ENCODE peak calls at places on chromosomes 1 and 21, in seven cellular contexts. One of them, this sample, is unnamed.

GRCh38 chr1:225845097-225845496 is 35.2 kb downstream of the EPHX1 start:
- DNase-seq in endothelial cell of umbilical vein: no peak
- DNase-seq in uterus: no peak
- DNase-seq in neural progenitor cell: no peak
- DNase-seq in H9: no peak
- DNase-seq in heart right ventricle: no peak
- DNase-seq in right lobe of liver: peak; percentile 57
- DNase-seq in this sample: no peak

GRCh38 chr1:76066390-76066789 is 8.2 kb upstream of the ST6GALNAC3 start:
- DNase-seq in endothelial cell of umbilical vein: peak; percentile 39
- DNase-seq in uterus: no peak
- DNase-seq in neural progenitor cell: no peak
- DNase-seq in H9: no peak
- DNase-seq in heart right ventricle: no peak
- DNase-seq in right lobe of liver: no peak
- DNase-seq in this sample: no peak

GRCh38 chr1:111602974-111603373 is 16.6 kb upstream of the RAP1A start:
- DNase-seq in endothelial cell of umbilical vein: no peak
- DNase-seq in uterus: no peak
- DNase-seq in neural progenitor cell: no peak
- DNase-seq in H9: no peak
- DNase-seq in heart right ventricle: no peak
- DNase-seq in right lobe of liver: no peak
- DNase-seq in this sample: peak; percentile 56

GRCh38 chr1:21894034-21894881 is 42.9 kb downstream of the HSPG2 start:
- DNase-seq in endothelial cell of umbilical vein: no peak
- DNase-seq in uterus: no peak
- DNase-seq in neural progenitor cell: no peak
- DNase-seq in H9: no peak
- DNase-seq in heart right ventricle: peak; percentile 60
- DNase-seq in right lobe of liver: peak; percentile 53
- DNase-seq in this sample: no peak

GRCh38 chr1:215636258-215636965 is 69.3 kb downstream of the KCTD3 start:
- DNase-seq in endothelial cell of umbilical vein: no peak
- DNase-seq in uterus: no peak
- DNase-seq in neural progenitor cell: no peak
- DNase-seq in H9: no peak
- DNase-seq in heart right ventricle: no peak
- DNase-seq in right lobe of liver: no peak
- DNase-seq in this sample: no peak

GRCh38 chr1:203296456-203297073 is 8.8 kb upstream of the BTG2 start:
- DNase-seq in endothelial cell of umbilical vein: no peak
- DNase-seq in uterus: peak; percentile 62
- DNase-seq in neural progenitor cell: no peak
- DNase-seq in H9: no peak
- DNase-seq in heart right ventricle: no peak
- DNase-seq in right lobe of liver: no peak
- DNase-seq in this sample: no peak

GRCh38 chr1:58067082-58067481 is 479.4 kb downstream of the OMA1 start:
- DNase-seq in endothelial cell of umbilical vein: no peak
- DNase-seq in uterus: no peak
- DNase-seq in neural progenitor cell: peak; percentile 12
- DNase-seq in H9: no peak
- DNase-seq in heart right ventricle: no peak
- DNase-seq in right lobe of liver: no peak
- DNase-seq in this sample: no peak

GRCh38 chr1:60132985-60133673 is 59.6 kb upstream of the C1orf87 start:
- DNase-seq in endothelial cell of umbilical vein: peak; percentile 50
- DNase-seq in uterus: no peak
- DNase-seq in neural progenitor cell: no peak
- DNase-seq in H9: no peak
- DNase-seq in heart right ventricle: no peak
- DNase-seq in right lobe of liver: no peak
- DNase-seq in this sample: no peak

GRCh38 chr1:175150596-175151319 is 41.8 kb downstream of the KIAA0040 start:
- DNase-seq in endothelial cell of umbilical vein: no peak
- DNase-seq in uterus: no peak
- DNase-seq in neural progenitor cell: no peak
- DNase-seq in H9: peak; percentile 42
- DNase-seq in heart right ventricle: no peak
- DNase-seq in right lobe of liver: no peak
- DNase-seq in this sample: no peak

GRCh38 chr1:235425357-235425756 is 58.1 kb downstream of the TBCE start:
- DNase-seq in endothelial cell of umbilical vein: no peak
- DNase-seq in uterus: no peak
- DNase-seq in neural progenitor cell: no peak
- DNase-seq in H9: no peak
- DNase-seq in heart right ventricle: no peak
- DNase-seq in right lobe of liver: no peak
- DNase-seq in this sample: no peak

GRCh38 chr1:58996341-58997059 is 212.7 kb upstream of the JUN start:
- DNase-seq in endothelial cell of umbilical vein: no peak
- DNase-seq in uterus: no peak
- DNase-seq in neural progenitor cell: no peak
- DNase-seq in H9: no peak
- DNase-seq in heart right ventricle: no peak
- DNase-seq in right lobe of liver: no peak
- DNase-seq in this sample: no peak

GRCh38 chr21:25809013-25809412 is 74.2 kb downstream of the GABPA start:
- DNase-seq in endothelial cell of umbilical vein: no peak
- DNase-seq in uterus: no peak
- DNase-seq in neural progenitor cell: no peak
- DNase-seq in H9: no peak
- DNase-seq in heart right ventricle: no peak
- DNase-seq in right lobe of liver: no peak
- DNase-seq in this sample: no peak

GRCh38 chr1:9275161-9275560 is 17.5 kb upstream of the SPSB1 start:
- DNase-seq in endothelial cell of umbilical vein: no peak
- DNase-seq in uterus: no peak
- DNase-seq in neural progenitor cell: no peak
- DNase-seq in H9: no peak
- DNase-seq in heart right ventricle: no peak
- DNase-seq in right lobe of liver: no peak
- DNase-seq in this sample: no peak

GRCh38 chr1:185265314-185265713 is 51.7 kb downstream of the IVNS1ABP start:
- DNase-seq in endothelial cell of umbilical vein: no peak
- DNase-seq in uterus: no peak
- DNase-seq in neural progenitor cell: no peak
- DNase-seq in H9: no peak
- DNase-seq in heart right ventricle: no peak
- DNase-seq in right lobe of liver: no peak
- DNase-seq in this sample: no peak

GRCh38 chr1:37056201-37056764 is 22.0 kb upstream of the GRIK3 start:
- DNase-seq in endothelial cell of umbilical vein: no peak
- DNase-seq in uterus: no peak
- DNase-seq in neural progenitor cell: peak; percentile 32
- DNase-seq in H9: peak; percentile 48
- DNase-seq in heart right ventricle: no peak
- DNase-seq in right lobe of liver: no peak
- DNase-seq in this sample: no peak

GRCh38 chr1:205335692-205336091 is 14.1 kb upstream of the NUAK2 start:
- DNase-seq in endothelial cell of umbilical vein: peak; percentile 85
- DNase-seq in uterus: peak; percentile 57
- DNase-seq in neural progenitor cell: peak; percentile 91
- DNase-seq in H9: peak; percentile 90
- DNase-seq in heart right ventricle: peak; percentile 69
- DNase-seq in right lobe of liver: peak; percentile 87
- DNase-seq in this sample: peak; percentile 77

GRCh38 chr1:156767879-156768608 is 709 bp downstream of the PRCC start:
- DNase-seq in endothelial cell of umbilical vein: peak; percentile 42
- DNase-seq in uterus: peak; percentile 34
- DNase-seq in neural progenitor cell: peak; percentile 80
- DNase-seq in H9: peak; percentile 45
- DNase-seq in heart right ventricle: peak; percentile 45
- DNase-seq in right lobe of liver: peak; percentile 70
- DNase-seq in this sample: no peak

GRCh38 chr1:201772178-201772577 is 56.8 kb upstream of the IPO9 start:
- DNase-seq in endothelial cell of umbilical vein: no peak
- DNase-seq in uterus: no peak
- DNase-seq in neural progenitor cell: no peak
- DNase-seq in H9: no peak
- DNase-seq in heart right ventricle: no peak
- DNase-seq in right lobe of liver: no peak
- DNase-seq in this sample: no peak

GRCh38 chr21:39924577-39925308 is 57.5 kb downstream of the PCP4 start:
- DNase-seq in endothelial cell of umbilical vein: no peak
- DNase-seq in uterus: no peak
- DNase-seq in neural progenitor cell: no peak
- DNase-seq in H9: peak; percentile 62
- DNase-seq in heart right ventricle: no peak
- DNase-seq in right lobe of liver: no peak
- DNase-seq in this sample: no peak
- TF ChIP-seq CTCF in endothelial cell of umbilical vein: no peak
- TF ChIP-seq CTCF in uterus: no peak
- TF ChIP-seq CTCF in neural progenitor cell: peak; percentile 4
- TF ChIP-seq CTCF in H9: peak; percentile 47
- TF ChIP-seq CTCF in heart right ventricle: no peak
- TF ChIP-seq CTCF in right lobe of liver: no peak
- TF ChIP-seq CTCF in this sample: no peak

GRCh38 chr1:224734261-224734935 is 118.3 kb downstream of the CNIH3 start:
- DNase-seq in endothelial cell of umbilical vein: no peak
- DNase-seq in uterus: no peak
- DNase-seq in neural progenitor cell: no peak
- DNase-seq in H9: peak; percentile 71
- DNase-seq in heart right ventricle: no peak
- DNase-seq in right lobe of liver: no peak
- DNase-seq in this sample: no peak
- TF ChIP-seq CTCF in endothelial cell of umbilical vein: no peak
- TF ChIP-seq CTCF in uterus: no peak
- TF ChIP-seq CTCF in neural progenitor cell: peak; percentile 31
- TF ChIP-seq CTCF in H9: peak; percentile 70
- TF ChIP-seq CTCF in heart right ventricle: no peak
- TF ChIP-seq CTCF in right lobe of liver: no peak
- TF ChIP-seq CTCF in this sample: peak; percentile 8

GRCh38 chr21:30468912-30469812 is 11.0 kb downstream of the KRTAP19-1 start:
- DNase-seq in endothelial cell of umbilical vein: no peak
- DNase-seq in uterus: no peak
- DNase-seq in neural progenitor cell: no peak
- DNase-seq in H9: no peak
- DNase-seq in heart right ventricle: no peak
- DNase-seq in right lobe of liver: no peak
- DNase-seq in this sample: no peak

GRCh38 chr21:30463713-30464112 is 16.5 kb downstream of the KRTAP19-1 start:
- DNase-seq in endothelial cell of umbilical vein: no peak
- DNase-seq in uterus: no peak
- DNase-seq in neural progenitor cell: peak; percentile 39
- DNase-seq in H9: no peak
- DNase-seq in heart right ventricle: no peak
- DNase-seq in right lobe of liver: no peak
- DNase-seq in this sample: no peak
- TF ChIP-seq CTCF in endothelial cell of umbilical vein: peak; percentile 7
- TF ChIP-seq CTCF in uterus: no peak
- TF ChIP-seq CTCF in neural progenitor cell: peak; percentile 69
- TF ChIP-seq CTCF in H9: peak; percentile 78
- TF ChIP-seq CTCF in heart right ventricle: no peak
- TF ChIP-seq CTCF in right lobe of liver: no peak
- TF ChIP-seq CTCF in this sample: no peak

GRCh38 chr1:223486366-223486765 is 93.2 kb downstream of the CCDC185 start:
- DNase-seq in endothelial cell of umbilical vein: no peak
- DNase-seq in uterus: no peak
- DNase-seq in neural progenitor cell: no peak
- DNase-seq in H9: no peak
- DNase-seq in heart right ventricle: no peak
- DNase-seq in right lobe of liver: no peak
- DNase-seq in this sample: no peak
- TF ChIP-seq CTCF in endothelial cell of umbilical vein: no peak
- TF ChIP-seq CTCF in uterus: no peak
- TF ChIP-seq CTCF in neural progenitor cell: no peak
- TF ChIP-seq CTCF in H9: peak; percentile 49
- TF ChIP-seq CTCF in heart right ventricle: no peak
- TF ChIP-seq CTCF in right lobe of liver: no peak
- TF ChIP-seq CTCF in this sample: no peak

DNA sequence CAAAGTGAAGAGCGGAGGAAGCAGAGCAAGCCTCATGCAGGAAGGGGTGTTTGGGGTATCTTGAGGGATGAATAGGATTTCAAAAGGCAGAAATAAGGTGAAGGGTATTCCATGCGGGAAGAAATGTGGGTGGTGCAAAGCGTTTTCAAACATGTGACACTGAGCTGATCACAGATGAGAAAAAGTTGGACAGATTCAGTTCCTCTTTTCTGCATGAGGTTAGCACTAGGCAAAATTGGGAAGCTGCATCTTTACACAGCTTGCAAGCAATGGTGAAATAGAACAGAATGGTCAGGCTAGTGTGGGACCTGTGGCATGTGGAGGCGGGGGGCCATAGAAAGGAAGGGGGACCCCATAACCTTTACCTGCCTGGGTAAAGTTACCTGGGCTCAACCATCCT is 16.6 kb downstream of the KCNA10 start:
- DNase-seq in endothelial cell of umbilical vein: no peak
- DNase-seq in uterus: no peak
- DNase-seq in neural progenitor cell: no peak
- DNase-seq in H9: no peak
- DNase-seq in heart right ventricle: no peak
- DNase-seq in right lobe of liver: no peak
- DNase-seq in this sample: no peak
- TF ChIP-seq CTCF in endothelial cell of umbilical vein: no peak
- TF ChIP-seq CTCF in uterus: no peak
- TF ChIP-seq CTCF in neural progenitor cell: no peak
- TF ChIP-seq CTCF in H9: no peak
- TF ChIP-seq CTCF in heart right ventricle: no peak
- TF ChIP-seq CTCF in right lobe of liver: no peak
- TF ChIP-seq CTCF in this sample: no peak

DNA sequence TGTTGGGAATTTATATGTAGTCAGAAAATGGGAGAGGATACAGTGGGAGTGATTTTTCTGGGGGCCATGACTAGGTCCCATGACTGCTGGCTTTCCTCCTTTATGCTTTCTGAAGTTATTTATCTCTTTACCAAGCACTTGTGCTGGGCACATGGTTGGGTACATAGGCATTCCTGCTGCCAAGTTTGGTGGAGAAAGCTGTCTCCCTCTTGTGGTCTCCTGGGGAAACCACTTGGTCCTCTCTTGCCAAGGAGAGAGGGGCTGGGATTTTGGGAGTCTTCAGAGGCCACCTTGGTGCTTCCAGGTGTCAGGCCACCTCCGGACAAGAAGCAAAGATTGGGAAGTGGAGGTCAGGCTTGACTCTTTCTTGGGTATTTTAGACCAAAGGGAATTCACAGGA is 120.2 kb upstream of the KCNE2 start:
- DNase-seq in endothelial cell of umbilical vein: peak; percentile 31
- DNase-seq in uterus: no peak
- DNase-seq in neural progenitor cell: peak; percentile 27
- DNase-seq in H9: peak; percentile 58
- DNase-seq in heart right ventricle: no peak
- DNase-seq in right lobe of liver: no peak
- DNase-seq in this sample: no peak
- TF ChIP-seq CTCF in endothelial cell of umbilical vein: peak; percentile 62
- TF ChIP-seq CTCF in uterus: peak; percentile 5
- TF ChIP-seq CTCF in neural progenitor cell: peak; percentile 59
- TF ChIP-seq CTCF in H9: peak; percentile 77
- TF ChIP-seq CTCF in heart right ventricle: no peak
- TF ChIP-seq CTCF in right lobe of liver: peak; percentile 52
- TF ChIP-seq CTCF in this sample: peak; percentile 47

DNA sequence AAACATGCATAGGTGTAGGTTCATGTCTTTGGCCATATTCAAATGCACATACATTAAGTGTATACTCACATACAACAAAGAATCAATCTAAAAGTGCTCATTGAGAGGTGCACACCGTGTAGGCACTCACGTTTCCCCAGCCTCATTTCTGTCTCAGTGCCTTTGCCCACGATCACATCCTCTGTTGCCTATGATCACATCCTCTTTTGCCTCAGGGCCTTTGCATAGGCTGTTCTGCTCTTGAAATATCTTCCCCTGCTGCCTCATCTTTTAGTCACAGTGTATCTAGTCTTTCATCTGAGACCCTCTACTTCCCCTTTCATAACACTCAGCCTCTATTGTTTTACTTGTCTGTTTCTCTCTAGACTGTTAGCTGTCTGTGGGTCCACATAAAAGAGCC is 69.3 kb downstream of the FOXD2 start:
- DNase-seq in endothelial cell of umbilical vein: no peak
- DNase-seq in uterus: no peak
- DNase-seq in neural progenitor cell: no peak
- DNase-seq in H9: no peak
- DNase-seq in heart right ventricle: no peak
- DNase-seq in right lobe of liver: no peak
- DNase-seq in this sample: no peak
- TF ChIP-seq CTCF in endothelial cell of umbilical vein: no peak
- TF ChIP-seq CTCF in uterus: no peak
- TF ChIP-seq CTCF in neural progenitor cell: no peak
- TF ChIP-seq CTCF in H9: no peak
- TF ChIP-seq CTCF in heart right ventricle: no peak
- TF ChIP-seq CTCF in right lobe of liver: no peak
- TF ChIP-seq CTCF in this sample: no peak